ENCODE peak calls at places on chromosomes 16 and 17, in six cellular contexts. One of them, this sample, is unnamed.
A peak's percentile ranks its signal among the peaks of the same experiment; 100 is the strongest.

GRCh38 chr17:73349138-73349537 is 37.3 kb upstream of the CDC42EP4 start:
- DNase-seq in brain microvascular endothelial cell: no peak
- DNase-seq in stimulated activated CD4-positive, alpha-beta T cell treated with anti-CD3 and anti-CD28 coated beads, Interleukin-2, amount 100 ng/mL, for 24 hours: no peak
- DNase-seq in GM18507: no peak
- DNase-seq in hepatic stellate cell: no peak
- DNase-seq in bronchial epithelial cell: no peak
- DNase-seq in this sample: peak; percentile 88

GRCh38 chr17:35236821-35237220 is 6.1 kb upstream of the SLFN5 start:
- DNase-seq in brain microvascular endothelial cell: no peak
- DNase-seq in stimulated activated CD4-positive, alpha-beta T cell treated with anti-CD3 and anti-CD28 coated beads, Interleukin-2, amount 100 ng/mL, for 24 hours: no peak
- DNase-seq in GM18507: no peak
- DNase-seq in hepatic stellate cell: no peak
- DNase-seq in bronchial epithelial cell: peak; percentile 16
- DNase-seq in this sample: no peak

GRCh38 chr17:39867084-39867890 is 715 bp upstream of the ZPBP2 start:
- DNase-seq in brain microvascular endothelial cell: no peak
- DNase-seq in stimulated activated CD4-positive, alpha-beta T cell treated with anti-CD3 and anti-CD28 coated beads, Interleukin-2, amount 100 ng/mL, for 24 hours: peak; percentile 70
- DNase-seq in GM18507: no peak
- DNase-seq in hepatic stellate cell: no peak
- DNase-seq in bronchial epithelial cell: no peak
- DNase-seq in this sample: no peak

GRCh38 chr17:40327244-40327666 is 18.3 kb downstream of the RARA start:
- DNase-seq in brain microvascular endothelial cell: no peak
- DNase-seq in stimulated activated CD4-positive, alpha-beta T cell treated with anti-CD3 and anti-CD28 coated beads, Interleukin-2, amount 100 ng/mL, for 24 hours: no peak
- DNase-seq in GM18507: no peak
- DNase-seq in hepatic stellate cell: no peak
- DNase-seq in bronchial epithelial cell: no peak
- DNase-seq in this sample: no peak

GRCh38 chr17:50072130-50072529 is 16.2 kb downstream of the ITGA3 start:
- DNase-seq in brain microvascular endothelial cell: no peak
- DNase-seq in stimulated activated CD4-positive, alpha-beta T cell treated with anti-CD3 and anti-CD28 coated beads, Interleukin-2, amount 100 ng/mL, for 24 hours: no peak
- DNase-seq in GM18507: no peak
- DNase-seq in hepatic stellate cell: no peak
- DNase-seq in bronchial epithelial cell: no peak
- DNase-seq in this sample: no peak

GRCh38 chr17:60604686-60605334 is 4.8 kb downstream of the PPM1D start:
- DNase-seq in brain microvascular endothelial cell: peak; percentile 37
- DNase-seq in stimulated activated CD4-positive, alpha-beta T cell treated with anti-CD3 and anti-CD28 coated beads, Interleukin-2, amount 100 ng/mL, for 24 hours: no peak
- DNase-seq in GM18507: no peak
- DNase-seq in hepatic stellate cell: no peak
- DNase-seq in bronchial epithelial cell: peak; percentile 60
- DNase-seq in this sample: no peak

GRCh38 chr17:82299452-82299851 is 18.0 kb downstream of the CD7 start:
- DNase-seq in brain microvascular endothelial cell: no peak
- DNase-seq in stimulated activated CD4-positive, alpha-beta T cell treated with anti-CD3 and anti-CD28 coated beads, Interleukin-2, amount 100 ng/mL, for 24 hours: peak; percentile 73
- DNase-seq in GM18507: no peak
- DNase-seq in hepatic stellate cell: no peak
- DNase-seq in bronchial epithelial cell: no peak
- DNase-seq in this sample: no peak

GRCh38 chr17:76841776-76842405 is 26.3 kb upstream of the MGAT5B start:
- DNase-seq in brain microvascular endothelial cell: no peak
- DNase-seq in stimulated activated CD4-positive, alpha-beta T cell treated with anti-CD3 and anti-CD28 coated beads, Interleukin-2, amount 100 ng/mL, for 24 hours: no peak
- DNase-seq in GM18507: no peak
- DNase-seq in hepatic stellate cell: no peak
- DNase-seq in bronchial epithelial cell: no peak
- DNase-seq in this sample: no peak

GRCh38 chr17:76000016-76000754 is 470 bp upstream of the CDK3 start:
- DNase-seq in brain microvascular endothelial cell: peak; percentile 19
- DNase-seq in stimulated activated CD4-positive, alpha-beta T cell treated with anti-CD3 and anti-CD28 coated beads, Interleukin-2, amount 100 ng/mL, for 24 hours: peak; percentile 79
- DNase-seq in GM18507: peak; percentile 49
- DNase-seq in hepatic stellate cell: peak; percentile 83
- DNase-seq in bronchial epithelial cell: peak; percentile 26
- DNase-seq in this sample: no peak

GRCh38 chr16:23519282-23519681 is 9.0 kb upstream of the GGA2 start:
- DNase-seq in brain microvascular endothelial cell: no peak
- DNase-seq in stimulated activated CD4-positive, alpha-beta T cell treated with anti-CD3 and anti-CD28 coated beads, Interleukin-2, amount 100 ng/mL, for 24 hours: no peak
- DNase-seq in GM18507: no peak
- DNase-seq in hepatic stellate cell: no peak
- DNase-seq in bronchial epithelial cell: no peak
- DNase-seq in this sample: no peak

GRCh38 chr17:47882247-47882646 is 13.8 kb upstream of the SP2 start:
- DNase-seq in brain microvascular endothelial cell: no peak
- DNase-seq in stimulated activated CD4-positive, alpha-beta T cell treated with anti-CD3 and anti-CD28 coated beads, Interleukin-2, amount 100 ng/mL, for 24 hours: no peak
- DNase-seq in GM18507: no peak
- DNase-seq in hepatic stellate cell: peak; percentile 44
- DNase-seq in bronchial epithelial cell: no peak
- DNase-seq in this sample: no peak

GRCh38 chr16:23254338-23254737 is 47.8 kb upstream of the SCNN1B start:
- DNase-seq in brain microvascular endothelial cell: peak; percentile 92
- DNase-seq in stimulated activated CD4-positive, alpha-beta T cell treated with anti-CD3 and anti-CD28 coated beads, Interleukin-2, amount 100 ng/mL, for 24 hours: no peak
- DNase-seq in GM18507: no peak
- DNase-seq in hepatic stellate cell: peak; percentile 53
- DNase-seq in bronchial epithelial cell: no peak
- DNase-seq in this sample: no peak

GRCh38 chr16:56389554-56389953 is 35.8 kb downstream of the AMFR start:
- DNase-seq in brain microvascular endothelial cell: peak; percentile 99
- DNase-seq in stimulated activated CD4-positive, alpha-beta T cell treated with anti-CD3 and anti-CD28 coated beads, Interleukin-2, amount 100 ng/mL, for 24 hours: no peak
- DNase-seq in GM18507: no peak
- DNase-seq in hepatic stellate cell: peak; percentile 81
- DNase-seq in bronchial epithelial cell: peak; percentile 83
- DNase-seq in this sample: no peak

GRCh38 chr17:12089809-12090384 is 69.2 kb downstream of the MAP2K4 start:
- DNase-seq in brain microvascular endothelial cell: peak; percentile 62
- DNase-seq in stimulated activated CD4-positive, alpha-beta T cell treated with anti-CD3 and anti-CD28 coated beads, Interleukin-2, amount 100 ng/mL, for 24 hours: no peak
- DNase-seq in GM18507: no peak
- DNase-seq in hepatic stellate cell: peak; percentile 49
- DNase-seq in bronchial epithelial cell: peak; percentile 77
- DNase-seq in this sample: peak; percentile 9

GRCh38 chr17:2075336-2076056 is 20.6 kb downstream of the HIC1 start:
- DNase-seq in brain microvascular endothelial cell: peak; percentile 37
- DNase-seq in stimulated activated CD4-positive, alpha-beta T cell treated with anti-CD3 and anti-CD28 coated beads, Interleukin-2, amount 100 ng/mL, for 24 hours: no peak
- DNase-seq in GM18507: no peak
- DNase-seq in hepatic stellate cell: no peak
- DNase-seq in bronchial epithelial cell: peak; percentile 36
- DNase-seq in this sample: no peak

GRCh38 chr17:40538019-40538935 is 27.0 kb downstream of the CCR7 start:
- DNase-seq in brain microvascular endothelial cell: no peak
- DNase-seq in stimulated activated CD4-positive, alpha-beta T cell treated with anti-CD3 and anti-CD28 coated beads, Interleukin-2, amount 100 ng/mL, for 24 hours: no peak
- DNase-seq in GM18507: no peak
- DNase-seq in hepatic stellate cell: no peak
- DNase-seq in bronchial epithelial cell: peak; percentile 92
- DNase-seq in this sample: no peak

GRCh38 chr16:46972429-46972970 is 974 bp downstream of the DNAJA2 start:
- DNase-seq in brain microvascular endothelial cell: peak; percentile 5
- DNase-seq in stimulated activated CD4-positive, alpha-beta T cell treated with anti-CD3 and anti-CD28 coated beads, Interleukin-2, amount 100 ng/mL, for 24 hours: no peak
- DNase-seq in GM18507: no peak
- DNase-seq in hepatic stellate cell: peak; percentile 37
- DNase-seq in bronchial epithelial cell: peak; percentile 41
- DNase-seq in this sample: peak; percentile 7

GRCh38 chr17:28862497-28862896 is 7.7 kb downstream of the ERAL1 start:
- DNase-seq in brain microvascular endothelial cell: no peak
- DNase-seq in stimulated activated CD4-positive, alpha-beta T cell treated with anti-CD3 and anti-CD28 coated beads, Interleukin-2, amount 100 ng/mL, for 24 hours: no peak
- DNase-seq in GM18507: no peak
- DNase-seq in hepatic stellate cell: no peak
- DNase-seq in bronchial epithelial cell: no peak
- DNase-seq in this sample: no peak

GRCh38 chr16:86388976-86389375 is 121.4 kb upstream of the FOXF1 start:
- DNase-seq in brain microvascular endothelial cell: no peak
- DNase-seq in stimulated activated CD4-positive, alpha-beta T cell treated with anti-CD3 and anti-CD28 coated beads, Interleukin-2, amount 100 ng/mL, for 24 hours: no peak
- DNase-seq in GM18507: no peak
- DNase-seq in hepatic stellate cell: no peak
- DNase-seq in bronchial epithelial cell: no peak
- DNase-seq in this sample: no peak

GRCh38 chr17:42782402-42783061 is 2.1 kb downstream of the WNK4 start:
- DNase-seq in brain microvascular endothelial cell: no peak
- DNase-seq in stimulated activated CD4-positive, alpha-beta T cell treated with anti-CD3 and anti-CD28 coated beads, Interleukin-2, amount 100 ng/mL, for 24 hours: no peak
- DNase-seq in GM18507: no peak
- DNase-seq in hepatic stellate cell: no peak
- DNase-seq in bronchial epithelial cell: no peak
- DNase-seq in this sample: no peak

GRCh38 chr16:66226762-66227161 is 139.7 kb upstream of the CDH5 start:
- DNase-seq in brain microvascular endothelial cell: no peak
- DNase-seq in stimulated activated CD4-positive, alpha-beta T cell treated with anti-CD3 and anti-CD28 coated beads, Interleukin-2, amount 100 ng/mL, for 24 hours: no peak
- DNase-seq in GM18507: no peak
- DNase-seq in hepatic stellate cell: no peak
- DNase-seq in bronchial epithelial cell: no peak
- DNase-seq in this sample: no peak

GRCh38 chr16:72224260-72224768 is 52.4 kb upstream of the PMFBP1 start:
- DNase-seq in brain microvascular endothelial cell: no peak
- DNase-seq in stimulated activated CD4-positive, alpha-beta T cell treated with anti-CD3 and anti-CD28 coated beads, Interleukin-2, amount 100 ng/mL, for 24 hours: no peak
- DNase-seq in GM18507: no peak
- DNase-seq in hepatic stellate cell: no peak
- DNase-seq in bronchial epithelial cell: peak; percentile 17
- DNase-seq in this sample: no peak

GRCh38 chr16:88638323-88639230 is at the start of gene IL17C:
- DNase-seq in brain microvascular endothelial cell: no peak
- DNase-seq in stimulated activated CD4-positive, alpha-beta T cell treated with anti-CD3 and anti-CD28 coated beads, Interleukin-2, amount 100 ng/mL, for 24 hours: no peak
- DNase-seq in GM18507: no peak
- DNase-seq in hepatic stellate cell: no peak
- DNase-seq in bronchial epithelial cell: no peak
- DNase-seq in this sample: no peak

GRCh38 chr16:31177136-31177535 is 2.8 kb upstream of the FUS start:
- DNase-seq in brain microvascular endothelial cell: no peak
- DNase-seq in stimulated activated CD4-positive, alpha-beta T cell treated with anti-CD3 and anti-CD28 coated beads, Interleukin-2, amount 100 ng/mL, for 24 hours: peak; percentile 51
- DNase-seq in GM18507: no peak
- DNase-seq in hepatic stellate cell: no peak
- DNase-seq in bronchial epithelial cell: peak; percentile 64
- DNase-seq in this sample: peak; percentile 41

GRCh38 chr16:52318259-52319008 is 228.5 kb downstream of the TOX3 start:
- DNase-seq in brain microvascular endothelial cell: no peak
- DNase-seq in stimulated activated CD4-positive, alpha-beta T cell treated with anti-CD3 and anti-CD28 coated beads, Interleukin-2, amount 100 ng/mL, for 24 hours: no peak
- DNase-seq in GM18507: no peak
- DNase-seq in hepatic stellate cell: no peak
- DNase-seq in bronchial epithelial cell: no peak
- DNase-seq in this sample: no peak

GRCh38 chr16:69073181-69073669 is 32.2 kb upstream of the HAS3 start:
- DNase-seq in brain microvascular endothelial cell: peak; percentile 80
- DNase-seq in stimulated activated CD4-positive, alpha-beta T cell treated with anti-CD3 and anti-CD28 coated beads, Interleukin-2, amount 100 ng/mL, for 24 hours: no peak
- DNase-seq in GM18507: no peak
- DNase-seq in hepatic stellate cell: peak; percentile 47
- DNase-seq in bronchial epithelial cell: peak; percentile 99
- DNase-seq in this sample: no peak

GRCh38 chr16:74107795-74108610 is 188.6 kb upstream of the PSMD7 start:
- DNase-seq in brain microvascular endothelial cell: peak; percentile 11
- DNase-seq in stimulated activated CD4-positive, alpha-beta T cell treated with anti-CD3 and anti-CD28 coated beads, Interleukin-2, amount 100 ng/mL, for 24 hours: peak; percentile 49
- DNase-seq in GM18507: no peak
- DNase-seq in hepatic stellate cell: no peak
- DNase-seq in bronchial epithelial cell: peak; percentile 76
- DNase-seq in this sample: peak; percentile 32